ENCODE peak calls at places on chromosomes 6 and 20, in five cellular contexts. F is upper lobe of right lung, K is kidney, Z is Peyer's patch, T is heart right ventricle. B is an unnamed sample.

GRCh38 chr6:125008261-125008671 is 46.0 kb downstream of the RNF217 start:
- DNase-seq in T (no peak), Z (no peak), F (no peak), K (no peak), B (no peak)

GRCh38 chr20:17616480-17617211 is 46.8 kb downstream of the DSTN start:
- DNase-seq in Z (peak), F (peak), T (no peak), K (peak), B (peak)

GRCh38 chr20:36344517-36345132 is 38.5 kb downstream of the DLGAP4 start:
- DNase-seq in Z (no peak), F (no peak), K (peak), T (no peak), B (no peak)

GRCh38 chr20:18852318-18852717 is 38.7 kb downstream of the SCP2D1 start:
- DNase-seq in K (no peak), T (no peak), F (no peak), Z (no peak), B (no peak)

GRCh38 chr20:1818895-1819294 is 76.3 kb upstream of the SIRPA start:
- DNase-seq in T (no peak), Z (peak), F (no peak), K (no peak), B (peak)

GRCh38 chr20:46009847-46010246 is 1.1 kb downstream of the MMP9 start:
- DNase-seq in K (no peak), T (no peak), F (no peak), Z (no peak), B (no peak)

GRCh38 chr20:9672027-9672426 is 157.6 kb downstream of the LAMP5 start:
- DNase-seq in Z (no peak), K (no peak), F (no peak), T (no peak), B (no peak)

GRCh38 chr20:7883309-7883708 is 56.9 kb downstream of the HAO1 start:
- DNase-seq in Z (no peak), F (no peak), T (no peak), K (no peak), B (no peak)

GRCh38 chr6:157068691-157069228 is 254.6 kb downstream of the TMEM242 start:
- DNase-seq in T (no peak), K (no peak), F (no peak), Z (no peak), B (no peak)

GRCh38 chr6:43764767-43765166 is 5.2 kb upstream of the VEGFA start:
- DNase-seq in T (no peak), K (peak), F (peak), Z (no peak), B (no peak)

GRCh38 chr20:15232243-15232642 is 894.8 kb upstream of the FLRT3 start:
- DNase-seq in F (no peak), Z (no peak), K (no peak), T (no peak), B (no peak)

GRCh38 chr20:48739395-48740268 is 88.2 kb downstream of the PREX1 start:
- DNase-seq in F (no peak), K (peak), Z (no peak), T (no peak), B (no peak)

GRCh38 chr6:17058550-17058949 is 43.3 kb upstream of the STMND1 start:
- DNase-seq in K (no peak), F (no peak), Z (no peak), T (no peak), B (no peak)

GRCh38 chr20:53677447-53678314 is 84.0 kb upstream of the ZNF217 start:
- DNase-seq in F (peak), K (no peak), T (no peak), Z (peak), B (no peak)

GRCh38 chr6:24009319-24009718 is 116.7 kb upstream of the NRSN1 start:
- DNase-seq in Z (no peak), T (no peak), K (no peak), F (no peak), B (no peak)

GRCh38 chr20:8305449-8305978 is 173.4 kb downstream of the PLCB1 start:
- DNase-seq in F (peak), Z (peak), T (peak), K (peak), B (no peak)

GRCh38 chr6:164359441-164359840 is 944.9 kb downstream of the QKI start:
- DNase-seq in T (no peak), F (no peak), K (no peak), Z (no peak), B (no peak)

GRCh38 chr6:24856954-24857670 is 58.4 kb upstream of the ARMH2 start:
- DNase-seq in T (no peak), F (no peak), Z (no peak), K (no peak), B (no peak)

GRCh38 chr20:6709865-6710595 is 57.5 kb upstream of the BMP2 start:
- DNase-seq in F (no peak), K (no peak), Z (no peak), T (no peak), B (no peak)

GRCh38 chr6:24191346-24191745 is 65.3 kb downstream of the NRSN1 start:
- DNase-seq in Z (no peak), T (no peak), F (no peak), K (no peak), B (no peak)

GRCh38 chr6:43170452-43171283 is at the start of gene SRF:
- DNase-seq in Z (peak), T (peak), K (peak), F (peak), B (peak)

GRCh38 chr20:59043698-59044097 is 1.1 kb upstream of the PRELID3B start:
- DNase-seq in Z (no peak), K (no peak), F (no peak), T (no peak), B (no peak)

GRCh38 chr6:26538936-26539615 is 910 bp downstream of the HMGN4 start:
- DNase-seq in Z (no peak), F (no peak), T (no peak), K (no peak), B (no peak)

GRCh38 chr6:26538572-26538902 is 371 bp downstream of the HMGN4 start:
- DNase-seq in T (no peak), K (no peak), Z (no peak), F (no peak), B (no peak)

GRCh38 chr6:26544473-26544872 is 6.3 kb downstream of the HMGN4 start:
- DNase-seq in T (no peak), F (no peak), Z (no peak), K (no peak), B (no peak)

GRCh38 chr6:26545617-26546016 is 7.5 kb downstream of the HMGN4 start:
- DNase-seq in Z (no peak), K (no peak), F (no peak), T (no peak), B (no peak)

DNA sequence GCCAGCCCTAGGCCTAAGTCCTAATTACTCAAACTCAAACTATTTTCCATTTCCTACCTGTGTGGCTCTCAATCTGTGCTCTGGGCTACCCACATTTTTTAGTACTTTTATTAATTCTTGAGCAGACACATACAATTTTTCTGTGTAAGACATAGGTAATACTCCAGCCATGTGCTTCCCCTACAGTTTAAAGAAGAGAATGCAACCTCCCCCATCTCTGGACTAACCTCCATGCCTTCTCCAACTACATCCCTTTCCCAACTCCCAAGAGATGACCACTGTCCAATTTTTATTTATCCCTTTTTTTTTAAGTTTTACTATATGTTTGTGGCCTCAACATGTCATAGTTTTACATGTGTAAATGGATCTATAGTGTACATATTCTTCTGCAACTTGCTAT is 5.8 kb downstream of the HMGN4 start:
- DNase-seq in F (no peak), K (no peak), Z (no peak), T (no peak), B (no peak)
- TF ChIP-seq CTCF in F (peak), K (peak), Z (peak), T (no peak), B (no peak)

GRCh38 chr6:2940010-2940850 is 31.1 kb downstream of the SERPINB6 start:
- DNase-seq in Z (peak), T (no peak), K (no peak), F (no peak), B (no peak)
- H3K4me3 ChIP-seq in Z (peak), T (no peak), K (no peak), F (peak), B (no peak)

GRCh38 chr6:33772902-33773472 is 15.9 kb downstream of the LEMD2 start:
- DNase-seq in T (no peak), K (no peak), Z (no peak), F (no peak), B (no peak)
- H3K27ac ChIP-seq in T (no peak), K (no peak), Z (no peak), F (no peak), B (no peak)

DNA sequence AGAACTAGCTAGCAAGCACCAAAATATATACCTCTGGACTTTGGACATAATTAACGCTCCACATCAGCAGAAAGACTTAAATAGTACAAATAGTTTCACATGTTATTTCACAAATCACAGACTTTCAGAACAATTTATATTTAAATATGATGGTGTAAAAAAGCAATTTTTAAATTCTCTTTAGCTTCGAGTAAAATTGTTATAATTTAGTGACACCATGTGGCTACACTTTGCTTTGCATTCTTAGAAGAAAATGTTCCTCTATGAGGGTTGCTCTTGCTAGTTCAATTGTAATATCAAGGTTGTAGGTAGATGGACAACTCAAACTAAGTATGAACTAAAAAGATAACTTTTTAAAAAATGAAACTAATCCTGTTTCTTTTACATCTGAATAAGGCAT is 69.0 kb downstream of the BTBD9 start:
- DNase-seq in Z (no peak), F (no peak), T (no peak), K (no peak), B (no peak)
- TF ChIP-seq CTCF in Z (peak), F (peak), T (peak), K (peak), B (no peak)

DNA sequence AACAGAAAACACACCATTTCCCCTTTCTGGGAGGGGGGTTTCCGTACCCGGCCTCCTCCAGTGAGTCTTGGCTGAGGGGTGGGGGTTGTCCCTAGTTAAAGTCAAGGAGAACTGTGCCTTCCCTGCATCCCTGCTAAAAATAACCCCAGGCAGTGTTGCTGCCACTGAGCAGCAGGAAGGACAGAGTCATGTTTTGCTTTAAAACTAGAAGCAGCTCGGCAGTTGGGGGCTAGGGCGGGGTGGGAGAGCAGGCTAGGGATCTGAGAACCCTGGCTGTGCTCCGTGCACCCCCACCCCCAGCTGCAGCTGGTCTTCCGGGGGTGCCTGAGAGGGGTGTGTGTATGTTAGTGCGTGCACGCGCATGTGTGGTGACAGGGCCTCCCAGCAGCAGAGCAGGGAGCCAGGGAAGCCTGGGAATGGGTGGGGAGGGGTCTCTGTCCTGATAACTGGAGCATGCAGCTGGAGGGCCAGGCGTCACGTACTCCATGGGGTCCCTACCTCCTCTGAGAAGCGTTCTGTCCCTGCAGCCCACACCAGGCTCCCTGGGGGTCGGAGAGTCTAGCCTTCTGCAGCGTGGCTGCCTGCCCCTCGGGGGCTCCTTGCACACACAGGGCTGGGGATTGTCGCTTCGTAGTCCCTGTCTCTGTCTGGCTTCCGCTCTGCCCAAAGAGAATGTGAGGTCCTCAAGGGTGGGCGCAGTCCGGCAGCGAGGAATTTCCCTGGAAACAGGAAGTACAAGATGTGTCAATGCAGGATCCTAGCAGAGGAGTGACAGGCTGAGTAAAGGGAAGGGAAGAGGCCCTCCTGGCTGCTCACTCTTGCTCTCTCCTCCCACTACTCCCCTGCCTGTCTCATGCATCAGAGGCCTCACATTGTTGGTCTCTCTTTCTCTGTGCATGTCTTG is 16.8 kb upstream of the ARMC12 start:
- DNase-seq in F (peak), K (peak), Z (peak), T (peak), B (peak)
- H3K4me3 ChIP-seq in F (peak), K (peak), Z (no peak), T (peak), B (peak)

GRCh38 chr6:148407372-148407771 is 64.7 kb downstream of the SASH1 start:
- DNase-seq in K (no peak), F (no peak), Z (no peak), T (peak), B (no peak)

GRCh38 chr6:148401581-148401980 is 58.9 kb downstream of the SASH1 start:
- DNase-seq in T (no peak), F (no peak), Z (no peak), K (no peak), B (no peak)

GRCh38 chr6:148404456-148405022 is 61.9 kb downstream of the SASH1 start:
- DNase-seq in Z (no peak), F (no peak), T (no peak), K (no peak), B (no peak)

GRCh38 chr6:148406579-148407371 is 64.1 kb downstream of the SASH1 start:
- DNase-seq in T (no peak), F (no peak), Z (no peak), K (no peak), B (no peak)

GRCh38 chr6:148405893-148406292 is 63.3 kb downstream of the SASH1 start:
- DNase-seq in K (no peak), Z (no peak), T (no peak), F (no peak), B (no peak)
- H3K27ac ChIP-seq in K (no peak), Z (no peak), T (peak), F (peak), B (peak)

DNA sequence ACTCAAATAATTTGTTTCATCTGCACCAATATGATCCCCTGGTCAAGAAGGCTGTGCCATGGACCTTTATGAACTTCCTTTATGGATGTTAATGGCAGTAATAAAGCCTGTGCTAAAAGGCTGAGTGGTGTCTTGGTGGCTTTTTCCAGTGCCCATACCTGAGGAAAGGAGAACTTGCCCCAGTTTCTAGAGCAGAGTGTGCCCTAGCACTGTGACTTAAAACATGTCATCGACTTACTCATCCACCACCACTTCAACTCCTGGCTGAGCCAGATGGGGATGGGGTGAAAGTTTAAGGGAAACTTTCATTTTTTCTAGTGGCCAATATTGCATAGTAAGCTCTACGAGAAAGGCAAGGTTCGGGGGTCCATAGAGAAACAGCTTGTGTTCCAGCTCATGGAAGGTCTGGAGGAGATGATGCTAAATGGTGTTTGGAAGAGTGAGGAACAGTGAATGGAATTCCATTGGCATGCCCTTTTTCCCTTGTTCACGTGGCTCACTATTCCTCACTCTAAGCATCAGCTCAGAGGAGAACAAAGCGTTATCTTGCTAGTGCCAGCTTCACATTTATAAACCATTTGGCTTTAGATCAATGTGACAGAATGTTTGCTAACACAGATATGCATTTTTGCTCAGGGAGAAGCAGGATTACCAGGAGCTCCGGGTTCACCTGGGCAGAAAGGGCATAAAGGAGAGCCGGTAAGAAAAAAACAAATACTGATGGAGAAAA is 71.2 kb downstream of the COL19A1 start:
- DNase-seq in Z (no peak), T (no peak), K (no peak), F (no peak), B (no peak)
- TF ChIP-seq CTCF in Z (no peak), T (no peak), K (no peak), F (no peak), B (no peak)

GRCh38 chr20:43666376-43667328 is at the start of gene MYBL2:
- DNase-seq in K (peak), T (peak), Z (peak), F (peak), B (no peak)
- H3K4me3 ChIP-seq in K (no peak), T (peak), Z (peak), F (peak), B (peak)

GRCh38 chr20:25023316-25023715 is 30.8 kb upstream of the APMAP start:
- DNase-seq in Z (peak), K (peak), T (no peak), F (peak), B (no peak)
- H3K27ac ChIP-seq in Z (no peak), K (no peak), T (no peak), F (no peak), B (no peak)